ENCODE peak calls at places on chromosome 15, in seven cellular contexts. One of them, this sample, is unnamed.

GRCh38 chr15:51883436-51883835 is 54.0 kb downstream of the TMOD3 start:
- DNase-seq in choroid plexus epithelial cell: peak; percentile 87
- DNase-seq in GM03348: peak; percentile 59
- DNase-seq in activated T-cell treated with anti-CD3 and anti-CD28 coated beads, Interleukin-2, amount 50 U/mL, for 1 hour: no peak
- DNase-seq in NCI-H774: no peak
- DNase-seq in KBM-7: no peak
- DNase-seq in activated gamma-delta T cell treated with Interleukin-2 at 50 U/mL for 16 hours: no peak
- DNase-seq in this sample: no peak

GRCh38 chr15:66880380-66881155 is 178.5 kb downstream of the SMAD6 start:
- DNase-seq in activated T-cell treated with anti-CD3 and anti-CD28 coated beads, Interleukin-2, amount 50 U/mL, for 1 hour: no peak
- DNase-seq in activated gamma-delta T cell treated with Interleukin-2 at 50 U/mL for 16 hours: no peak
- DNase-seq in choroid plexus epithelial cell: no peak
- DNase-seq in NCI-H774: no peak
- DNase-seq in KBM-7: no peak
- DNase-seq in GM03348: no peak
- DNase-seq in this sample: no peak

GRCh38 chr15:80265021-80265420 is 13.0 kb upstream of the CTXND1 start:
- DNase-seq in activated T-cell treated with anti-CD3 and anti-CD28 coated beads, Interleukin-2, amount 50 U/mL, for 1 hour: no peak
- DNase-seq in choroid plexus epithelial cell: no peak
- DNase-seq in NCI-H774: no peak
- DNase-seq in GM03348: no peak
- DNase-seq in activated gamma-delta T cell treated with Interleukin-2 at 50 U/mL for 16 hours: no peak
- DNase-seq in KBM-7: no peak
- DNase-seq in this sample: no peak

GRCh38 chr15:83846847-83847246 is 192.9 kb downstream of the ADAMTSL3 start:
- DNase-seq in KBM-7: no peak
- DNase-seq in activated gamma-delta T cell treated with Interleukin-2 at 50 U/mL for 16 hours: no peak
- DNase-seq in NCI-H774: no peak
- DNase-seq in activated T-cell treated with anti-CD3 and anti-CD28 coated beads, Interleukin-2, amount 50 U/mL, for 1 hour: no peak
- DNase-seq in choroid plexus epithelial cell: peak; percentile 98
- DNase-seq in GM03348: peak; percentile 71
- DNase-seq in this sample: no peak

GRCh38 chr15:38454687-38455071 is 752 bp downstream of the FAM98B start:
- DNase-seq in GM03348: peak; percentile 10
- DNase-seq in activated T-cell treated with anti-CD3 and anti-CD28 coated beads, Interleukin-2, amount 50 U/mL, for 1 hour: no peak
- DNase-seq in NCI-H774: no peak
- DNase-seq in KBM-7: no peak
- DNase-seq in activated gamma-delta T cell treated with Interleukin-2 at 50 U/mL for 16 hours: no peak
- DNase-seq in choroid plexus epithelial cell: peak; percentile 41
- DNase-seq in this sample: no peak

GRCh38 chr15:81064253-81064652 is 63.5 kb downstream of the TLNRD1 start:
- DNase-seq in NCI-H774: no peak
- DNase-seq in KBM-7: no peak
- DNase-seq in activated T-cell treated with anti-CD3 and anti-CD28 coated beads, Interleukin-2, amount 50 U/mL, for 1 hour: no peak
- DNase-seq in GM03348: no peak
- DNase-seq in choroid plexus epithelial cell: no peak
- DNase-seq in activated gamma-delta T cell treated with Interleukin-2 at 50 U/mL for 16 hours: no peak
- DNase-seq in this sample: no peak

GRCh38 chr15:88257311-88257901 is 867 bp upstream of the NTRK3 start:
- DNase-seq in choroid plexus epithelial cell: no peak
- DNase-seq in NCI-H774: no peak
- DNase-seq in KBM-7: no peak
- DNase-seq in activated T-cell treated with anti-CD3 and anti-CD28 coated beads, Interleukin-2, amount 50 U/mL, for 1 hour: no peak
- DNase-seq in activated gamma-delta T cell treated with Interleukin-2 at 50 U/mL for 16 hours: no peak
- DNase-seq in GM03348: no peak
- DNase-seq in this sample: no peak

GRCh38 chr15:51129513-51130197 is 34.9 kb upstream of the TNFAIP8L3 start:
- DNase-seq in choroid plexus epithelial cell: peak; percentile 53
- DNase-seq in activated gamma-delta T cell treated with Interleukin-2 at 50 U/mL for 16 hours: no peak
- DNase-seq in GM03348: no peak
- DNase-seq in NCI-H774: no peak
- DNase-seq in KBM-7: no peak
- DNase-seq in activated T-cell treated with anti-CD3 and anti-CD28 coated beads, Interleukin-2, amount 50 U/mL, for 1 hour: no peak
- DNase-seq in this sample: no peak

GRCh38 chr15:83320404-83320803 is 35.9 kb upstream of the BNC1 start:
- DNase-seq in activated T-cell treated with anti-CD3 and anti-CD28 coated beads, Interleukin-2, amount 50 U/mL, for 1 hour: no peak
- DNase-seq in NCI-H774: no peak
- DNase-seq in choroid plexus epithelial cell: peak; percentile 77
- DNase-seq in GM03348: no peak
- DNase-seq in activated gamma-delta T cell treated with Interleukin-2 at 50 U/mL for 16 hours: no peak
- DNase-seq in KBM-7: no peak
- DNase-seq in this sample: no peak

GRCh38 chr15:69493406-69493805 is 40.8 kb downstream of the RPLP1 start:
- DNase-seq in choroid plexus epithelial cell: no peak
- DNase-seq in GM03348: no peak
- DNase-seq in activated T-cell treated with anti-CD3 and anti-CD28 coated beads, Interleukin-2, amount 50 U/mL, for 1 hour: no peak
- DNase-seq in activated gamma-delta T cell treated with Interleukin-2 at 50 U/mL for 16 hours: no peak
- DNase-seq in NCI-H774: no peak
- DNase-seq in KBM-7: no peak
- DNase-seq in this sample: no peak

GRCh38 chr15:61871926-61872522 is 188.2 kb downstream of the VPS13C start:
- DNase-seq in GM03348: peak; percentile 28
- DNase-seq in NCI-H774: peak; percentile 20
- DNase-seq in KBM-7: peak; percentile 61
- DNase-seq in choroid plexus epithelial cell: peak; percentile 50
- DNase-seq in activated gamma-delta T cell treated with Interleukin-2 at 50 U/mL for 16 hours: no peak
- DNase-seq in activated T-cell treated with anti-CD3 and anti-CD28 coated beads, Interleukin-2, amount 50 U/mL, for 1 hour: no peak
- DNase-seq in this sample: no peak

GRCh38 chr15:70669966-70670658 is 93.2 kb downstream of the UACA start:
- DNase-seq in GM03348: no peak
- DNase-seq in activated T-cell treated with anti-CD3 and anti-CD28 coated beads, Interleukin-2, amount 50 U/mL, for 1 hour: no peak
- DNase-seq in KBM-7: no peak
- DNase-seq in choroid plexus epithelial cell: no peak
- DNase-seq in activated gamma-delta T cell treated with Interleukin-2 at 50 U/mL for 16 hours: no peak
- DNase-seq in NCI-H774: no peak
- DNase-seq in this sample: no peak

GRCh38 chr15:90099868-90100854 is 2.1 kb downstream of the IDH2 start:
- DNase-seq in activated gamma-delta T cell treated with Interleukin-2 at 50 U/mL for 16 hours: no peak
- DNase-seq in choroid plexus epithelial cell: peak; percentile 33
- DNase-seq in activated T-cell treated with anti-CD3 and anti-CD28 coated beads, Interleukin-2, amount 50 U/mL, for 1 hour: no peak
- DNase-seq in NCI-H774: no peak
- DNase-seq in GM03348: peak; percentile 71
- DNase-seq in KBM-7: peak; percentile 28
- DNase-seq in this sample: peak; percentile 68

GRCh38 chr15:51667478-51667877 is 13.8 kb upstream of the SCG3 start:
- DNase-seq in KBM-7: no peak
- DNase-seq in NCI-H774: no peak
- DNase-seq in choroid plexus epithelial cell: no peak
- DNase-seq in GM03348: no peak
- DNase-seq in activated gamma-delta T cell treated with Interleukin-2 at 50 U/mL for 16 hours: no peak
- DNase-seq in activated T-cell treated with anti-CD3 and anti-CD28 coated beads, Interleukin-2, amount 50 U/mL, for 1 hour: no peak
- DNase-seq in this sample: no peak

GRCh38 chr15:22968356-22968755 is 11.8 kb downstream of the CYFIP1 start:
- DNase-seq in GM03348: peak; percentile 71
- DNase-seq in activated gamma-delta T cell treated with Interleukin-2 at 50 U/mL for 16 hours: no peak
- DNase-seq in choroid plexus epithelial cell: peak; percentile 96
- DNase-seq in KBM-7: no peak
- DNase-seq in activated T-cell treated with anti-CD3 and anti-CD28 coated beads, Interleukin-2, amount 50 U/mL, for 1 hour: no peak
- DNase-seq in NCI-H774: no peak
- DNase-seq in this sample: no peak

GRCh38 chr15:28125673-28126651 is 26.8 kb upstream of the OCA2 start:
- DNase-seq in NCI-H774: peak; percentile 24
- DNase-seq in KBM-7: peak; percentile 58
- DNase-seq in choroid plexus epithelial cell: peak; percentile 84
- DNase-seq in activated T-cell treated with anti-CD3 and anti-CD28 coated beads, Interleukin-2, amount 50 U/mL, for 1 hour: no peak
- DNase-seq in activated gamma-delta T cell treated with Interleukin-2 at 50 U/mL for 16 hours: no peak
- DNase-seq in GM03348: peak; percentile 62
- DNase-seq in this sample: peak; percentile 42

GRCh38 chr15:26628879-26629529 is 143.9 kb downstream of the GABRB3 start:
- DNase-seq in activated T-cell treated with anti-CD3 and anti-CD28 coated beads, Interleukin-2, amount 50 U/mL, for 1 hour: no peak
- DNase-seq in choroid plexus epithelial cell: no peak
- DNase-seq in activated gamma-delta T cell treated with Interleukin-2 at 50 U/mL for 16 hours: no peak
- DNase-seq in GM03348: peak; percentile 93
- DNase-seq in NCI-H774: peak; percentile 91
- DNase-seq in KBM-7: no peak
- DNase-seq in this sample: peak; percentile 17

GRCh38 chr15:68618339-68619302 is 39.8 kb downstream of the CORO2B start:
- DNase-seq in NCI-H774: no peak
- DNase-seq in activated gamma-delta T cell treated with Interleukin-2 at 50 U/mL for 16 hours: no peak
- DNase-seq in choroid plexus epithelial cell: peak; percentile 63
- DNase-seq in KBM-7: no peak
- DNase-seq in GM03348: peak; percentile 36
- DNase-seq in activated T-cell treated with anti-CD3 and anti-CD28 coated beads, Interleukin-2, amount 50 U/mL, for 1 hour: no peak
- DNase-seq in this sample: no peak

GRCh38 chr15:38154255-38154654 is 98.4 kb upstream of the SPRED1 start:
- DNase-seq in choroid plexus epithelial cell: no peak
- DNase-seq in GM03348: no peak
- DNase-seq in activated gamma-delta T cell treated with Interleukin-2 at 50 U/mL for 16 hours: no peak
- DNase-seq in KBM-7: no peak
- DNase-seq in activated T-cell treated with anti-CD3 and anti-CD28 coated beads, Interleukin-2, amount 50 U/mL, for 1 hour: no peak
- DNase-seq in NCI-H774: no peak
- DNase-seq in this sample: no peak

GRCh38 chr15:50463423-50464358 is 39.5 kb downstream of the USP8 start:
- DNase-seq in activated T-cell treated with anti-CD3 and anti-CD28 coated beads, Interleukin-2, amount 50 U/mL, for 1 hour: no peak
- DNase-seq in choroid plexus epithelial cell: peak; percentile 77
- DNase-seq in KBM-7: no peak
- DNase-seq in activated gamma-delta T cell treated with Interleukin-2 at 50 U/mL for 16 hours: no peak
- DNase-seq in GM03348: peak; percentile 25
- DNase-seq in NCI-H774: no peak
- DNase-seq in this sample: no peak

This sample was measured in CD4-positive, alpha-beta memory T cell.